ENCODE peak calls at places on chromosomes 1 and 21, in seven cellular contexts. J is KBM-7; O is NCI-H1105; L is AG09319; R is lower leg skin; F is stimulated activated CD8-positive, alpha-beta memory T cell treated with anti-CD3 and anti-CD28 coated beads, Interleukin-7, amount 100 ng/mL, for 4 hours; D is neuronal stem cell. W is an unnamed sample.

GRCh38 chr1:161914595-161914994 is 109.1 kb downstream of the OLFML2B start:
- DNase-seq in J (no peak), L (no peak), R (no peak), D (no peak), O (no peak), F (no peak), W (no peak)

GRCh38 chr1:12511128-12511484 is 106.9 kb downstream of the DHRS3 start:
- DNase-seq in R (no peak), O (no peak), D (no peak), L (no peak), F (no peak), J (no peak), W (no peak)

GRCh38 chr1:111923766-111924165 is 65.7 kb downstream of the KCND3 start:
- DNase-seq in R (no peak), D (no peak), L (no peak), J (no peak), O (no peak), F (no peak), W (no peak)

GRCh38 chr21:31972622-31973021 is 99.8 kb downstream of the HUNK start:
- DNase-seq in F (no peak), D (no peak), J (no peak), R (no peak), O (no peak), L (no peak), W (no peak)

GRCh38 chr1:25619101-25619890 is 2.7 kb downstream of the MAN1C1 start:
- DNase-seq in L (no peak), J (peak), D (peak), R (no peak), F (no peak), O (peak), W (no peak)

GRCh38 chr1:197526736-197527371 is 248.4 kb downstream of the DENND1B start:
- DNase-seq in L (no peak), D (no peak), O (peak), F (no peak), J (peak), R (no peak), W (no peak)

GRCh38 chr1:65221638-65222421 is 73.8 kb downstream of the AK4 start:
- DNase-seq in L (no peak), O (no peak), J (no peak), F (no peak), R (no peak), D (no peak), W (no peak)

GRCh38 chr1:244112046-244112445 is 61.0 kb downstream of the ZBTB18 start:
- DNase-seq in F (no peak), O (no peak), D (no peak), R (no peak), L (no peak), J (no peak), W (no peak)

GRCh38 chr21:39715804-39716397 is 29.1 kb upstream of the IGSF5 start:
- DNase-seq in F (no peak), D (peak), R (peak), O (peak), L (peak), J (peak), W (no peak)

GRCh38 chr1:164794310-164794709 is 235.3 kb downstream of the PBX1 start:
- DNase-seq in D (no peak), O (no peak), F (no peak), J (no peak), L (peak), R (peak), W (peak)

GRCh38 chr1:247440001-247440620 is 17.8 kb downstream of the OR2B11 start:
- DNase-seq in L (no peak), F (no peak), J (no peak), R (no peak), O (no peak), D (no peak), W (no peak)

GRCh38 chr1:9369964-9370788 is 77.5 kb downstream of the SPSB1 start:
- DNase-seq in F (no peak), O (no peak), R (no peak), L (no peak), D (no peak), J (no peak), W (no peak)

GRCh38 chr1:167935252-167936067 is 1.0 kb upstream of the DCAF6 start:
- DNase-seq in O (no peak), D (no peak), F (peak), J (peak), L (no peak), R (no peak), W (no peak)

GRCh38 chr1:245330951-245331350 is 176.2 kb downstream of the KIF26B start:
- DNase-seq in L (no peak), F (no peak), O (no peak), J (no peak), D (no peak), R (no peak), W (no peak)

GRCh38 chr1:89757532-89757931 is 63.3 kb upstream of the LRRC8D start:
- DNase-seq in R (no peak), O (no peak), D (no peak), J (peak), F (no peak), L (no peak), W (no peak)

GRCh38 chr21:33712022-33712803 is 69.9 kb downstream of the ITSN1 start:
- DNase-seq in D (no peak), L (no peak), O (no peak), F (no peak), J (no peak), R (no peak), W (no peak)

GRCh38 chr21:42558846-42559245 is 45.2 kb downstream of the SLC37A1 start:
- DNase-seq in J (no peak), D (no peak), R (no peak), L (no peak), F (no peak), O (no peak), W (no peak)

GRCh38 chr21:38140192-38140905 is 116.4 kb upstream of the KCNJ15 start:
- DNase-seq in L (no peak), J (no peak), O (peak), F (no peak), D (no peak), R (peak), W (peak)

GRCh38 chr1:147640553-147641165 is 29.7 kb downstream of the ACP6 start:
- DNase-seq in F (peak), O (peak), R (peak), J (peak), D (peak), L (peak), W (no peak)

GRCh38 chr21:36640260-36641244 is 58.4 kb upstream of the SIM2 start:
- DNase-seq in F (no peak), J (no peak), L (no peak), R (no peak), D (no peak), O (no peak), W (no peak)

GRCh38 chr1:202155478-202156021 is 4.9 kb downstream of the PTPN7 start:
- DNase-seq in J (no peak), F (no peak), O (no peak), D (no peak), R (no peak), L (no peak), W (no peak)

GRCh38 chr1:159779403-159779851 is 1.3 kb upstream of the DUSP23 start:
- DNase-seq in O (no peak), F (no peak), D (no peak), J (no peak), R (peak), L (peak), W (peak)

GRCh38 chr1:155570593-155570990 is 8.0 kb upstream of the ASH1L start:
- DNase-seq in O (no peak), D (no peak), R (no peak), F (no peak), L (no peak), J (no peak), W (no peak)

GRCh38 chr1:205664399-205665108 is 15.8 kb downstream of the SLC45A3 start:
- DNase-seq in O (no peak), R (no peak), D (no peak), F (no peak), J (no peak), L (no peak), W (no peak)

GRCh38 chr1:214708321-214708960 is 105.4 kb downstream of the CENPF start:
- DNase-seq in R (no peak), O (no peak), D (no peak), F (no peak), L (no peak), J (no peak), W (no peak)

GRCh38 chr1:213335084-213335483 is 284.0 kb downstream of the RPS6KC1 start:
- DNase-seq in J (no peak), L (no peak), O (peak), F (no peak), R (no peak), D (no peak), W (no peak)

GRCh38 chr1:94713472-94714141 is 106.5 kb upstream of the SLC44A3 start:
- DNase-seq in D (no peak), R (peak), O (no peak), L (peak), F (no peak), J (peak), W (peak)

GRCh38 chr1:67020304-67020703 is 33.6 kb downstream of the SLC35D1 start:
- DNase-seq in O (no peak), L (no peak), R (no peak), F (no peak), D (no peak), J (no peak), W (no peak)

GRCh38 chr21:43209575-43210453 is 41.0 kb downstream of the CRYAA start:
- DNase-seq in F (no peak), O (no peak), D (no peak), J (no peak), R (peak), L (no peak), W (peak)

W was measured in tibial nerve.